ENCODE peak calls at places on chromosomes 1 and 21, in nine cellular contexts. J, M, F, O, W, B, N, T and V are unnamed samples.

GRCh38 chr1:175162955-175163354 is 29.6 kb downstream of the KIAA0040 start:
- DNase-seq in O (no peak), N (no peak), J (no peak), F (no peak), T (no peak), W (no peak), M (no peak), B (no peak), V (no peak)

GRCh38 chr21:40901690-40902089 is 54.7 kb upstream of the DSCAM start:
- DNase-seq in F (no peak), J (no peak), N (no peak), T (no peak), O (no peak), M (no peak), B (peak; percentile 51), W (no peak), V (no peak)

GRCh38 chr1:201119826-201120225 is 7.2 kb downstream of the ASCL5 start:
- DNase-seq in M (no peak), J (no peak), B (no peak), O (no peak), N (no peak), W (no peak), T (no peak), F (no peak), V (no peak)

GRCh38 chr21:34345091-34345871 is 18.5 kb upstream of the KCNE2 start:
- DNase-seq in T (no peak), J (no peak), O (no peak), M (no peak), B (no peak), F (no peak), N (no peak), W (no peak), V (no peak)

GRCh38 chr1:160800645-160801408 is 4.9 kb downstream of the LY9 start:
- DNase-seq in T (no peak), W (no peak), O (no peak), N (no peak), F (no peak), J (no peak), B (no peak), M (no peak), V (no peak)

GRCh38 chr21:38944903-38945302 is 139.2 kb downstream of the ETS2 start:
- DNase-seq in W (no peak), B (no peak), N (no peak), F (no peak), T (no peak), O (no peak), J (no peak), M (no peak), V (no peak)

GRCh38 chr1:147545133-147545532 is 3.8 kb downstream of the BCL9 start:
- DNase-seq in N (no peak), J (no peak), B (peak; percentile 60), F (no peak), O (peak; percentile 41), T (peak; percentile 71), W (peak; percentile 80), M (peak; percentile 95), V (peak; percentile 82)

GRCh38 chr1:172657586-172657985 is 1.3 kb upstream of the FASLG start:
- DNase-seq in F (no peak), B (no peak), N (no peak), J (peak; percentile 44), O (no peak), W (no peak), T (no peak), M (no peak), V (no peak)

GRCh38 chr21:31343680-31344480 is at the start of gene TIAM1:
- DNase-seq in F (no peak), O (peak; percentile 40), W (peak; percentile 77), B (peak; percentile 43), M (peak; percentile 89), J (peak; percentile 72), N (peak; percentile 74), T (peak; percentile 25), V (no peak)

GRCh38 chr21:45990741-45991605 is 9.4 kb downstream of the COL6A1 start:
- DNase-seq in B (no peak), M (no peak), T (peak; percentile 52), N (peak; percentile 18), F (no peak), O (peak; percentile 11), J (peak; percentile 59), W (peak; percentile 43), V (peak; percentile 51)

GRCh38 chr1:1677718-1678580 is 14.6 kb downstream of the SLC35E2B start:
- DNase-seq in O (peak; percentile 17), F (no peak), N (no peak), W (peak; percentile 37), J (peak; percentile 49), T (no peak), M (peak; percentile 0), B (no peak), V (no peak)

GRCh38 chr1:92556350-92556749 is 69.6 kb upstream of the GFI1 start:
- DNase-seq in M (no peak), B (no peak), N (no peak), J (no peak), T (no peak), O (no peak), W (no peak), F (no peak), V (no peak)
- H3K4me1 ChIP-seq in M (no peaks in the 10 kb centered on the region), B (no peaks in the 10 kb centered on the region), N (no peaks in the 10 kb centered on the region), J (no peaks in the 10 kb centered on the region), T (no peaks in the 10 kb centered on the region), O (no peaks in the 10 kb centered on the region), W (peaks cover 7% of the 10 kb centered on the region), F (no peaks in the 10 kb centered on the region), V (no peaks in the 10 kb centered on the region)

DNA sequence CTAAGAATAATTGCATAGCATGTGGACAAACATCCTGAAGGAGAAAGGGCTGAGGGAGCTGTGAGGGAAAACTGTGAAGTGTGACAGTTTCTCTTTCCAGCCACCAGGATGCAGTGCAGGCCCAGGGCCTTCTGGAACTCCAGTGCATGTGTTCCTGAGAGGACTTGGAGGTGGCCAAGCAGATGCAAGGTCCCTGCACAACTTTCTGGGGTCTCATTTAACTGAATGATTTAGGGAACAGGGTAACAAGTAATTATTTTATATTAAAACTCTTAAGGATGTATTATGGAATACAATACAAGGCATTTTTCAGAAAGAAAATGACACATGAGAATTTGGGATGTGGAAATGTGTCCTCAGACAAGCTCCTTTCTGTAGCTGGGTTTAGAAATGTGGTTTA is 61.2 kb upstream of the MCOLN3 start:
- DNase-seq in N (peak; percentile 40), T (peak; percentile 65), M (peak; percentile 79), O (peak; percentile 56), B (peak; percentile 67), F (no peak), W (peak; percentile 64), J (no peak), V (no peak)
- TF ChIP-seq CTCF in N (peak; percentile 75), T (peak; percentile 94), M (peak; percentile 86), O (peak; percentile 85), B (no peak), F (peak; percentile 78), W (peak; percentile 76), J (peak; percentile 49), V (peak; percentile 90)

GRCh38 chr1:42680045-42680444 is 2.2 kb upstream of the YBX1 start:
- DNase-seq in T (no peak), F (no peak), N (no peak), J (no peak), O (no peak), W (no peak), B (no peak), M (no peak), V (no peak)
- H3K4me3 ChIP-seq in T (no peak overlapping the region), F (no peak overlapping the region), N (no peak overlapping the region), J (no peak overlapping the region), O (no peak overlapping the region), W (no peak overlapping the region), B (no peak overlapping the region), M (peak overlapping the region; percentile 79), V (no peak overlapping the region)

GRCh38 chr21:44024895-44025353 is 12.8 kb downstream of the TRAPPC10 start:
- DNase-seq in M (no peak), T (peak; percentile 23), N (peak; percentile 73), J (peak; percentile 76), F (no peak), W (peak; percentile 68), O (peak; percentile 66), B (no peak), V (no peak)

GRCh38 chr21:44027607-44028286 is 15.6 kb downstream of the TRAPPC10 start:
- DNase-seq in F (no peak), N (no peak), B (no peak), O (no peak), T (no peak), M (peak; percentile 75), J (no peak), W (no peak), V (no peak)

GRCh38 chr21:44028287-44028659 is 16.2 kb downstream of the TRAPPC10 start:
- DNase-seq in M (no peak), B (no peak), J (no peak), O (no peak), T (no peak), W (no peak), N (no peak), F (no peak), V (no peak)

GRCh38 chr21:44024257-44024656 is 12.1 kb downstream of the TRAPPC10 start:
- DNase-seq in W (no peak), M (no peak), B (no peak), O (peak; percentile 0), F (no peak), T (no peak), J (no peak), N (no peak), V (no peak)

DNA sequence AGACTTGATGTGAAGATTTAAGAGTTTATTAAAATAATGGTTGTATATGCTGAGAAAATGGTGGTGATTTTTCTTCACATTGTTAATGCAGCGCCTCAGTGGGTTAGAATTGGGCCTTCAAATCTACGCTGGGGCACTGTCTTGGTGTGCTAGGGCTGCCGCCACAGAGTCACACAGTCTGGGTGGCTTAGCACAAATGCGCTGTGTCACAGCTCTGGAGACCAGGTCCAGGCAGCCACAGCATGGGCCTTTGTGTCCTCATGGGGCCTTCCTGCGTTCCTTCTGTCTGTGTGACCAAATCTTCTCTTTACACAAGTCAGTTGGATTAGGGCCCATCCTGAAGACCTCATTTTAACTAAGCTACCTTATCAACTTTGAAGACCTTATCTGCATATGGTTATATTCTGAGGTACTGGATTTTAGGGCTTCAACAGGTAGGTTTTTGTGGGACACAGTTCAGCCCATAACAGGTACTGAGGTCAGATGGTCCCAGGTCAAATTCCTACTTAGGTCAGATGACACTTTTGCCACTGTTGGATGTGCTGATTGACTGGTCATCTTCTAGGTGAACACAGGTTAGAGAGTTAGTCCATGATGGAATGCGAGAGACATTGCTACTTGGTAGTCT is 17.5 kb downstream of the TRAPPC10 start:
- DNase-seq in W (no peak), J (no peak), O (no peak), N (no peak), M (no peak), T (no peak), B (no peak), F (no peak), V (no peak)
- H3K4me1 ChIP-seq in W (peaks cover 10% of the 10 kb centered on the region), J (no peaks in the 10 kb centered on the region), O (peaks cover 26% of the 10 kb centered on the region), N (no peaks in the 10 kb centered on the region), M (peaks cover 16% of the 10 kb centered on the region), T (peaks cover 19% of the 10 kb centered on the region), B (peaks cover 29% of the 10 kb centered on the region), F (peaks cover 20% of the 10 kb centered on the region), V (peaks cover 7% of the 10 kb centered on the region)